ENCODE peak calls at places on chromosomes 16 and 17, in eight cellular contexts. One of them, this sample, is unnamed.

GRCh38 chr16:66041907-66042306 is 324.6 kb upstream of the CDH5 start:
- DNase-seq in AG10803: no peak
- DNase-seq in kidney tubule cell: no peak
- DNase-seq in GM12892: no peak
- DNase-seq in HT1080: no peak
- DNase-seq in RPMI7951: no peak
- DNase-seq in Right ventricle myocardium superior: no peak
- DNase-seq in spleen: no peak
- DNase-seq in this sample: no peak

GRCh38 chr17:67733371-67733770 is 15.6 kb downstream of the NOL11 start:
- DNase-seq in AG10803: no peak
- DNase-seq in kidney tubule cell: no peak
- DNase-seq in GM12892: no peak
- DNase-seq in HT1080: no peak
- DNase-seq in RPMI7951: no peak
- DNase-seq in Right ventricle myocardium superior: no peak
- DNase-seq in spleen: no peak
- DNase-seq in this sample: no peak

GRCh38 chr17:65696739-65697394 is 135.4 kb upstream of the AXIN2 start:
- DNase-seq in AG10803: peak
- DNase-seq in kidney tubule cell: peak
- DNase-seq in GM12892: no peak
- DNase-seq in HT1080: peak
- DNase-seq in RPMI7951: no peak
- DNase-seq in Right ventricle myocardium superior: no peak
- DNase-seq in spleen: no peak
- DNase-seq in this sample: no peak

GRCh38 chr17:80910043-80910442 is 81.6 kb upstream of the CHMP6 start:
- DNase-seq in AG10803: no peak
- DNase-seq in kidney tubule cell: no peak
- DNase-seq in GM12892: no peak
- DNase-seq in HT1080: no peak
- DNase-seq in RPMI7951: no peak
- DNase-seq in Right ventricle myocardium superior: no peak
- DNase-seq in spleen: peak
- DNase-seq in this sample: no peak

GRCh38 chr17:8649157-8650118 is 18.9 kb upstream of the MYH10 start:
- DNase-seq in AG10803: peak
- DNase-seq in kidney tubule cell: no peak
- DNase-seq in GM12892: no peak
- DNase-seq in HT1080: peak
- DNase-seq in RPMI7951: no peak
- DNase-seq in Right ventricle myocardium superior: no peak
- DNase-seq in spleen: no peak
- DNase-seq in this sample: no peak

GRCh38 chr17:5019475-5019956 is 15.7 kb downstream of the SLC52A1 start:
- DNase-seq in AG10803: no peak
- DNase-seq in kidney tubule cell: no peak
- DNase-seq in GM12892: peak
- DNase-seq in HT1080: peak
- DNase-seq in RPMI7951: no peak
- DNase-seq in Right ventricle myocardium superior: no peak
- DNase-seq in spleen: no peak
- DNase-seq in this sample: peak

GRCh38 chr16:54772400-54772799 is 158.3 kb upstream of the IRX5 start:
- DNase-seq in AG10803: no peak
- DNase-seq in kidney tubule cell: no peak
- DNase-seq in GM12892: no peak
- DNase-seq in HT1080: no peak
- DNase-seq in RPMI7951: no peak
- DNase-seq in Right ventricle myocardium superior: no peak
- DNase-seq in spleen: no peak
- DNase-seq in this sample: no peak

GRCh38 chr16:49183911-49184310 is 97.7 kb downstream of the CBLN1 start:
- DNase-seq in AG10803: no peak
- DNase-seq in kidney tubule cell: peak
- DNase-seq in GM12892: no peak
- DNase-seq in HT1080: peak
- DNase-seq in RPMI7951: no peak
- DNase-seq in Right ventricle myocardium superior: peak
- DNase-seq in spleen: no peak
- DNase-seq in this sample: no peak

GRCh38 chr17:56114469-56114868 is 38.8 kb upstream of the ANKFN1 start:
- DNase-seq in AG10803: no peak
- DNase-seq in kidney tubule cell: no peak
- DNase-seq in GM12892: no peak
- DNase-seq in HT1080: no peak
- DNase-seq in RPMI7951: no peak
- DNase-seq in Right ventricle myocardium superior: no peak
- DNase-seq in spleen: no peak
- DNase-seq in this sample: no peak

GRCh38 chr17:21275579-21276339 is 8.8 kb upstream of the MAP2K3 start:
- DNase-seq in AG10803: peak
- DNase-seq in kidney tubule cell: peak
- DNase-seq in GM12892: peak
- DNase-seq in HT1080: peak
- DNase-seq in RPMI7951: peak
- DNase-seq in Right ventricle myocardium superior: peak
- DNase-seq in spleen: peak
- DNase-seq in this sample: peak

GRCh38 chr17:8047769-8048110 is 8.9 kb downstream of the ALOX15B start:
- DNase-seq in AG10803: no peak
- DNase-seq in kidney tubule cell: no peak
- DNase-seq in GM12892: no peak
- DNase-seq in HT1080: no peak
- DNase-seq in RPMI7951: no peak
- DNase-seq in Right ventricle myocardium superior: no peak
- DNase-seq in spleen: no peak
- DNase-seq in this sample: no peak

GRCh38 chr17:77695386-77695785 is 263.1 kb upstream of the TNRC6C start:
- DNase-seq in AG10803: no peak
- DNase-seq in kidney tubule cell: no peak
- DNase-seq in GM12892: no peak
- DNase-seq in HT1080: no peak
- DNase-seq in RPMI7951: no peak
- DNase-seq in Right ventricle myocardium superior: no peak
- DNase-seq in spleen: no peak
- DNase-seq in this sample: no peak

GRCh38 chr16:89048871-89049422 is 44.7 kb upstream of the ACSF3 start:
- DNase-seq in AG10803: no peak
- DNase-seq in kidney tubule cell: no peak
- DNase-seq in GM12892: no peak
- DNase-seq in HT1080: no peak
- DNase-seq in RPMI7951: no peak
- DNase-seq in Right ventricle myocardium superior: peak
- DNase-seq in spleen: peak
- DNase-seq in this sample: no peak

GRCh38 chr16:47132310-47132709 is 11.4 kb downstream of the NETO2 start:
- DNase-seq in AG10803: no peak
- DNase-seq in kidney tubule cell: no peak
- DNase-seq in GM12892: no peak
- DNase-seq in HT1080: no peak
- DNase-seq in RPMI7951: no peak
- DNase-seq in Right ventricle myocardium superior: no peak
- DNase-seq in spleen: no peak
- DNase-seq in this sample: no peak

GRCh38 chr17:652310-652709 is 62.3 kb downstream of the VPS53 start:
- DNase-seq in AG10803: peak
- DNase-seq in kidney tubule cell: no peak
- DNase-seq in GM12892: no peak
- DNase-seq in HT1080: no peak
- DNase-seq in RPMI7951: no peak
- DNase-seq in Right ventricle myocardium superior: peak
- DNase-seq in spleen: no peak
- DNase-seq in this sample: no peak

GRCh38 chr17:66952031-66952524 is 12.4 kb upstream of the CACNG4 start:
- DNase-seq in AG10803: peak
- DNase-seq in kidney tubule cell: peak
- DNase-seq in GM12892: no peak
- DNase-seq in HT1080: peak
- DNase-seq in RPMI7951: peak
- DNase-seq in Right ventricle myocardium superior: no peak
- DNase-seq in spleen: no peak
- DNase-seq in this sample: no peak

GRCh38 chr16:66933776-66934137 is 445 bp downstream of the CIAO2B start:
- DNase-seq in AG10803: no peak
- DNase-seq in kidney tubule cell: peak
- DNase-seq in GM12892: no peak
- DNase-seq in HT1080: no peak
- DNase-seq in RPMI7951: no peak
- DNase-seq in Right ventricle myocardium superior: no peak
- DNase-seq in spleen: no peak
- DNase-seq in this sample: no peak

GRCh38 chr17:45787656-45788055 is 3.5 kb downstream of the CRHR1 start:
- DNase-seq in AG10803: no peak
- DNase-seq in kidney tubule cell: no peak
- DNase-seq in GM12892: no peak
- DNase-seq in HT1080: no peak
- DNase-seq in RPMI7951: no peak
- DNase-seq in Right ventricle myocardium superior: no peak
- DNase-seq in spleen: no peak
- DNase-seq in this sample: no peak

GRCh38 chr16:8674413-8675022 is at the start of gene ABAT:
- DNase-seq in AG10803: peak
- DNase-seq in kidney tubule cell: peak
- DNase-seq in GM12892: peak
- DNase-seq in HT1080: no peak
- DNase-seq in RPMI7951: peak
- DNase-seq in Right ventricle myocardium superior: peak
- DNase-seq in spleen: peak
- DNase-seq in this sample: peak

GRCh38 chr17:69434164-69434579 is 19.7 kb downstream of the MAP2K6 start:
- DNase-seq in AG10803: no peak
- DNase-seq in kidney tubule cell: peak
- DNase-seq in GM12892: no peak
- DNase-seq in HT1080: no peak
- DNase-seq in RPMI7951: peak
- DNase-seq in Right ventricle myocardium superior: no peak
- DNase-seq in spleen: no peak
- DNase-seq in this sample: no peak

GRCh38 chr16:84532855-84533486 is 28.5 kb upstream of the MEAK7 start:
- DNase-seq in AG10803: peak
- DNase-seq in kidney tubule cell: no peak
- DNase-seq in GM12892: no peak
- DNase-seq in HT1080: peak
- DNase-seq in RPMI7951: peak
- DNase-seq in Right ventricle myocardium superior: no peak
- DNase-seq in spleen: peak
- DNase-seq in this sample: no peak

GRCh38 chr17:4739122-4740024 is at the start of the genes CXCL16 and ZMYND15:
- DNase-seq in AG10803: peak
- DNase-seq in kidney tubule cell: peak
- DNase-seq in GM12892: peak
- DNase-seq in HT1080: no peak
- DNase-seq in RPMI7951: peak
- DNase-seq in Right ventricle myocardium superior: peak
- DNase-seq in spleen: peak
- DNase-seq in this sample: peak

GRCh38 chr16:50326835-50327465 is 41.8 kb downstream of the BRD7 start:
- DNase-seq in AG10803: peak
- DNase-seq in kidney tubule cell: no peak
- DNase-seq in GM12892: peak
- DNase-seq in HT1080: no peak
- DNase-seq in RPMI7951: no peak
- DNase-seq in Right ventricle myocardium superior: no peak
- DNase-seq in spleen: no peak
- DNase-seq in this sample: peak

GRCh38 chr17:40533896-40534295 is 31.4 kb downstream of the CCR7 start:
- DNase-seq in AG10803: no peak
- DNase-seq in kidney tubule cell: no peak
- DNase-seq in GM12892: no peak
- DNase-seq in HT1080: no peak
- DNase-seq in RPMI7951: no peak
- DNase-seq in Right ventricle myocardium superior: no peak
- DNase-seq in spleen: peak
- DNase-seq in this sample: no peak

This sample was measured in stimulated activated effector memory CD8-positive, alpha-beta T cell treated with anti-CD3 and anti-CD28 coated beads, Interleukin-12 subunit alpha, Interleukin-12 subunit beta, amount 100 ng/mL, for 72 hours.